ENCODE peak calls at places on chromosomes 13 and 19, in eight cellular contexts. One of them, this sample, is unnamed. For H3K9me3, the result is how much of the 10 kb centered on the place peaks cover.

GRCh38 chr19:19493841-19494546 is 21.4 kb downstream of the TSSK6 start:
- DNase-seq in WERI-Rb-1: no peak
- DNase-seq in sigmoid colon: no peak
- DNase-seq in ascending aorta: no peak
- DNase-seq in fibroblast of lung: no peak
- DNase-seq in AG04450: no peak
- DNase-seq in thoracic aorta: no peak
- DNase-seq in CD4-positive, alpha-beta T cell: no peak
- DNase-seq in this sample: no peak

GRCh38 chr19:32471095-32471494 is 65.5 kb downstream of the DPY19L3 start:
- DNase-seq in WERI-Rb-1: no peak
- DNase-seq in sigmoid colon: no peak
- DNase-seq in ascending aorta: no peak
- DNase-seq in fibroblast of lung: no peak
- DNase-seq in AG04450: no peak
- DNase-seq in thoracic aorta: no peak
- DNase-seq in CD4-positive, alpha-beta T cell: no peak
- DNase-seq in this sample: no peak

GRCh38 chr13:27619093-27619705 is 1.1 kb downstream of the LNX2 start:
- DNase-seq in WERI-Rb-1: no peak
- DNase-seq in sigmoid colon: no peak
- DNase-seq in ascending aorta: no peak
- DNase-seq in fibroblast of lung: peak
- DNase-seq in AG04450: no peak
- DNase-seq in thoracic aorta: no peak
- DNase-seq in CD4-positive, alpha-beta T cell: no peak
- DNase-seq in this sample: no peak

GRCh38 chr13:32264407-32264806 is 50.8 kb downstream of the ZAR1L start:
- DNase-seq in WERI-Rb-1: no peak
- DNase-seq in sigmoid colon: peak
- DNase-seq in ascending aorta: no peak
- DNase-seq in fibroblast of lung: peak
- DNase-seq in AG04450: no peak
- DNase-seq in thoracic aorta: no peak
- DNase-seq in CD4-positive, alpha-beta T cell: no peak
- DNase-seq in this sample: no peak

GRCh38 chr19:40110570-40110969 is 19.8 kb upstream of the ZNF780A start:
- DNase-seq in WERI-Rb-1: no peak
- DNase-seq in sigmoid colon: no peak
- DNase-seq in ascending aorta: no peak
- DNase-seq in fibroblast of lung: no peak
- DNase-seq in AG04450: no peak
- DNase-seq in thoracic aorta: no peak
- DNase-seq in CD4-positive, alpha-beta T cell: no peak
- DNase-seq in this sample: no peak

GRCh38 chr19:19774354-19775033 is 41.6 kb upstream of the ZNF14 start:
- DNase-seq in WERI-Rb-1: no peak
- DNase-seq in sigmoid colon: no peak
- DNase-seq in ascending aorta: no peak
- DNase-seq in fibroblast of lung: no peak
- DNase-seq in AG04450: no peak
- DNase-seq in thoracic aorta: no peak
- DNase-seq in CD4-positive, alpha-beta T cell: no peak
- DNase-seq in this sample: no peak

GRCh38 chr13:51249254-51249653 is 27.1 kb downstream of the FAM124A start:
- DNase-seq in WERI-Rb-1: no peak
- DNase-seq in sigmoid colon: no peak
- DNase-seq in ascending aorta: no peak
- DNase-seq in fibroblast of lung: peak
- DNase-seq in AG04450: no peak
- DNase-seq in thoracic aorta: no peak
- DNase-seq in CD4-positive, alpha-beta T cell: no peak
- DNase-seq in this sample: no peak

GRCh38 chr19:3187662-3188511 is 2.2 kb downstream of the NCLN start:
- DNase-seq in WERI-Rb-1: no peak
- DNase-seq in sigmoid colon: no peak
- DNase-seq in ascending aorta: no peak
- DNase-seq in fibroblast of lung: no peak
- DNase-seq in AG04450: no peak
- DNase-seq in thoracic aorta: no peak
- DNase-seq in CD4-positive, alpha-beta T cell: no peak
- DNase-seq in this sample: no peak

GRCh38 chr13:98909016-98909415 is 68.8 kb downstream of the DOCK9 start:
- DNase-seq in WERI-Rb-1: no peak
- DNase-seq in sigmoid colon: no peak
- DNase-seq in ascending aorta: no peak
- DNase-seq in fibroblast of lung: no peak
- DNase-seq in AG04450: no peak
- DNase-seq in thoracic aorta: no peak
- DNase-seq in CD4-positive, alpha-beta T cell: no peak
- DNase-seq in this sample: no peak

GRCh38 chr19:48913114-48913513 is 13.0 kb downstream of the NUCB1 start:
- DNase-seq in WERI-Rb-1: no peak
- DNase-seq in sigmoid colon: no peak
- DNase-seq in ascending aorta: no peak
- DNase-seq in fibroblast of lung: no peak
- DNase-seq in AG04450: no peak
- DNase-seq in thoracic aorta: no peak
- DNase-seq in CD4-positive, alpha-beta T cell: no peak
- DNase-seq in this sample: no peak

GRCh38 chr19:4800591-4801081 is 9.1 kb downstream of the FEM1A start:
- DNase-seq in WERI-Rb-1: no peak
- DNase-seq in sigmoid colon: no peak
- DNase-seq in ascending aorta: no peak
- DNase-seq in fibroblast of lung: no peak
- DNase-seq in AG04450: no peak
- DNase-seq in thoracic aorta: no peak
- DNase-seq in CD4-positive, alpha-beta T cell: no peak
- DNase-seq in this sample: no peak

DNA sequence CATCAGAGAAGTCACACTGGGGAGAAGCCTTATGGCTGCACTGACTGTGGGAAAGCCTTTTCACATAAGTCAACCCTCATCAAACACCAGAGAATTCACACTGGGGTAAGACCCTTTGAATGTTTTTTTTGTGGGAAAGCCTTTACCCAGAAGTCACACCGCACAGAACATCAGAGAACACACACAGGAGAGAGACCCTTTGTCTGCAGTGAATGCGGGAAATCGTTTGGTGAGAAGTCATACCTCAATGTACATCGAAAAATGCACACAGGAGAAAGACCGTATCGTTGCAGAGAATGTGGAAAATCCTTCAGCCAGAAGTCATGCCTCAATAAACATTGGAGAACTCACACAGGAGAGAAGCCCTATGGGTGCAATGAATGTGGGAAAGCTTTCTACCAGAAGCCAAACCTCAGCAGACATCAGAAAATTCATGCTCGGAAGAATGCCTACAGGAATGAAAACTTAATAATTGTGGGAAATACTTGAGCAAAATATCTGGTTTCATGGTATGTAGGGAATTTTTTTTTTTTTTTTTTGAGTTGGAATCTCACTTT is 30.7 kb downstream of the ZNF793 start:
- DNase-seq in WERI-Rb-1: no peak
- DNase-seq in sigmoid colon: no peak
- DNase-seq in ascending aorta: no peak
- DNase-seq in fibroblast of lung: peak
- DNase-seq in AG04450: no peak
- DNase-seq in thoracic aorta: no peak
- DNase-seq in CD4-positive, alpha-beta T cell: no peak
- DNase-seq in this sample: no peak
- H3K9me3 ChIP-seq in WERI-Rb-1: under half
- H3K9me3 ChIP-seq in sigmoid colon: half or more
- H3K9me3 ChIP-seq in ascending aorta: under half
- H3K9me3 ChIP-seq in fibroblast of lung: under half
- H3K9me3 ChIP-seq in AG04450: half or more
- H3K9me3 ChIP-seq in thoracic aorta: half or more
- H3K9me3 ChIP-seq in CD4-positive, alpha-beta T cell: half or more
- H3K9me3 ChIP-seq in this sample: under half

GRCh38 chr19:57946316-57946715 is 1.2 kb downstream of the ZNF256 start:
- DNase-seq in WERI-Rb-1: no peak
- DNase-seq in sigmoid colon: no peak
- DNase-seq in ascending aorta: no peak
- DNase-seq in fibroblast of lung: no peak
- DNase-seq in AG04450: no peak
- DNase-seq in thoracic aorta: no peak
- DNase-seq in CD4-positive, alpha-beta T cell: no peak
- DNase-seq in this sample: no peak
- H3K9me3 ChIP-seq in WERI-Rb-1: under half
- H3K9me3 ChIP-seq in sigmoid colon: under half
- H3K9me3 ChIP-seq in ascending aorta: half or more
- H3K9me3 ChIP-seq in fibroblast of lung: under half
- H3K9me3 ChIP-seq in AG04450: half or more
- H3K9me3 ChIP-seq in thoracic aorta: under half
- H3K9me3 ChIP-seq in CD4-positive, alpha-beta T cell: half or more
- H3K9me3 ChIP-seq in this sample: under half

GRCh38 chr19:43872547-43873336 is 45.6 kb downstream of the ZNF283 start:
- DNase-seq in WERI-Rb-1: no peak
- DNase-seq in sigmoid colon: no peak
- DNase-seq in ascending aorta: no peak
- DNase-seq in fibroblast of lung: peak
- DNase-seq in AG04450: no peak
- DNase-seq in thoracic aorta: no peak
- DNase-seq in CD4-positive, alpha-beta T cell: no peak
- DNase-seq in this sample: no peak
- H3K9me3 ChIP-seq in WERI-Rb-1: under half
- H3K9me3 ChIP-seq in sigmoid colon: half or more
- H3K9me3 ChIP-seq in ascending aorta: half or more
- H3K9me3 ChIP-seq in fibroblast of lung: under half
- H3K9me3 ChIP-seq in AG04450: under half
- H3K9me3 ChIP-seq in thoracic aorta: half or more
- H3K9me3 ChIP-seq in CD4-positive, alpha-beta T cell: half or more
- H3K9me3 ChIP-seq in this sample: under half

DNA sequence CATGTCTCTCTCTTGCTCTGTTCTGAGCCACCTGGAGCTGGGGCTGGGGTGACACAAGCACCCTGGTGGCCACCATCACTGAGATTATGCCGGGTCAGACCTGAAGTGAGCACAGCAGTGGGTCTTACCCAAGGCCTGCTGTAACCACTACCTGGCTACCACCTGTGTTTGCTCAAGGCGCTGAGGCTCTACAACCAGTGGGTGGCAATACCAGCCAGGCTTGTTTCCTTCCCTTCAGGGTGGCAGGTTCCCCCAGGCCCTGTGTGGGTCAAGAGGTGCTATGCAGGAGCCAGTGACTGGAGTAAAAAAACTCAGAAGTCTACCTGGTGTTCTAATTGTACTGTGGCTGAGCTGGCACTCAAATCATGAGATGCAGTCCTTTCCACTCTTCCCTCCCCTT is 8.0 kb upstream of the ZNF443 start:
- DNase-seq in WERI-Rb-1: no peak
- DNase-seq in sigmoid colon: no peak
- DNase-seq in ascending aorta: no peak
- DNase-seq in fibroblast of lung: no peak
- DNase-seq in AG04450: no peak
- DNase-seq in thoracic aorta: no peak
- DNase-seq in CD4-positive, alpha-beta T cell: no peak
- DNase-seq in this sample: no peak
- H3K9me3 ChIP-seq in WERI-Rb-1: under half
- H3K9me3 ChIP-seq in sigmoid colon: under half
- H3K9me3 ChIP-seq in ascending aorta: half or more
- H3K9me3 ChIP-seq in fibroblast of lung: under half
- H3K9me3 ChIP-seq in AG04450: under half
- H3K9me3 ChIP-seq in thoracic aorta: under half
- H3K9me3 ChIP-seq in CD4-positive, alpha-beta T cell: under half
- H3K9me3 ChIP-seq in this sample: under half

GRCh38 chr19:57053401-57053800 is 66.4 kb upstream of the USP29 start:
- DNase-seq in WERI-Rb-1: no peak
- DNase-seq in sigmoid colon: no peak
- DNase-seq in ascending aorta: no peak
- DNase-seq in fibroblast of lung: no peak
- DNase-seq in AG04450: no peak
- DNase-seq in thoracic aorta: no peak
- DNase-seq in CD4-positive, alpha-beta T cell: no peak
- DNase-seq in this sample: no peak

GRCh38 chr19:57063070-57063469 is 56.7 kb upstream of the USP29 start:
- DNase-seq in WERI-Rb-1: no peak
- DNase-seq in sigmoid colon: no peak
- DNase-seq in ascending aorta: no peak
- DNase-seq in fibroblast of lung: no peak
- DNase-seq in AG04450: no peak
- DNase-seq in thoracic aorta: no peak
- DNase-seq in CD4-positive, alpha-beta T cell: no peak
- DNase-seq in this sample: no peak

GRCh38 chr19:57056972-57057371 is 62.8 kb upstream of the USP29 start:
- DNase-seq in WERI-Rb-1: peak
- DNase-seq in sigmoid colon: peak
- DNase-seq in ascending aorta: no peak
- DNase-seq in fibroblast of lung: peak
- DNase-seq in AG04450: peak
- DNase-seq in thoracic aorta: no peak
- DNase-seq in CD4-positive, alpha-beta T cell: no peak
- DNase-seq in this sample: no peak

GRCh38 chr19:57055956-57056355 is 63.8 kb upstream of the USP29 start:
- DNase-seq in WERI-Rb-1: no peak
- DNase-seq in sigmoid colon: no peak
- DNase-seq in ascending aorta: no peak
- DNase-seq in fibroblast of lung: no peak
- DNase-seq in AG04450: no peak
- DNase-seq in thoracic aorta: no peak
- DNase-seq in CD4-positive, alpha-beta T cell: no peak
- DNase-seq in this sample: no peak

GRCh38 chr19:57058871-57059270 is 60.9 kb upstream of the USP29 start:
- DNase-seq in WERI-Rb-1: no peak
- DNase-seq in sigmoid colon: no peak
- DNase-seq in ascending aorta: no peak
- DNase-seq in fibroblast of lung: no peak
- DNase-seq in AG04450: no peak
- DNase-seq in thoracic aorta: no peak
- DNase-seq in CD4-positive, alpha-beta T cell: no peak
- DNase-seq in this sample: no peak
- H3K9me3 ChIP-seq in WERI-Rb-1: under half
- H3K9me3 ChIP-seq in sigmoid colon: under half
- H3K9me3 ChIP-seq in ascending aorta: under half
- H3K9me3 ChIP-seq in fibroblast of lung: under half
- H3K9me3 ChIP-seq in AG04450: under half
- H3K9me3 ChIP-seq in thoracic aorta: under half
- H3K9me3 ChIP-seq in CD4-positive, alpha-beta T cell: under half
- H3K9me3 ChIP-seq in this sample: under half

GRCh38 chr19:7454998-7455397 is 33.8 kb downstream of the PEX11G start:
- DNase-seq in WERI-Rb-1: no peak
- DNase-seq in sigmoid colon: no peak
- DNase-seq in ascending aorta: no peak
- DNase-seq in fibroblast of lung: no peak
- DNase-seq in AG04450: no peak
- DNase-seq in thoracic aorta: no peak
- DNase-seq in CD4-positive, alpha-beta T cell: no peak
- DNase-seq in this sample: no peak
- H3K9me3 ChIP-seq in WERI-Rb-1: under half
- H3K9me3 ChIP-seq in sigmoid colon: under half
- H3K9me3 ChIP-seq in ascending aorta: under half
- H3K9me3 ChIP-seq in fibroblast of lung: under half
- H3K9me3 ChIP-seq in AG04450: under half
- H3K9me3 ChIP-seq in thoracic aorta: under half
- H3K9me3 ChIP-seq in CD4-positive, alpha-beta T cell: under half
- H3K9me3 ChIP-seq in this sample: under half

GRCh38 chr19:28737526-28737925 is 475.4 kb downstream of the UQCRFS1 start:
- DNase-seq in WERI-Rb-1: no peak
- DNase-seq in sigmoid colon: no peak
- DNase-seq in ascending aorta: no peak
- DNase-seq in fibroblast of lung: no peak
- DNase-seq in AG04450: no peak
- DNase-seq in thoracic aorta: no peak
- DNase-seq in CD4-positive, alpha-beta T cell: no peak
- DNase-seq in this sample: no peak
- H3K9me3 ChIP-seq in WERI-Rb-1: under half
- H3K9me3 ChIP-seq in sigmoid colon: under half
- H3K9me3 ChIP-seq in ascending aorta: under half
- H3K9me3 ChIP-seq in fibroblast of lung: under half
- H3K9me3 ChIP-seq in AG04450: under half
- H3K9me3 ChIP-seq in thoracic aorta: under half
- H3K9me3 ChIP-seq in CD4-positive, alpha-beta T cell: under half
- H3K9me3 ChIP-seq in this sample: under half

This sample was measured in T-helper 17 cell.